ENCODE peak calls at places on chromosome 16, in five cellular contexts. F, R, L, Z and B are unnamed samples.

GRCh38 chr16:9092282-9092962 is 978 bp downstream of the HAPSTR1 start:
- DNase-seq in L (peak), F (peak), R (peak), Z (peak), B (peak)

GRCh38 chr16:75402821-75403475 is 30.4 kb downstream of the CFDP1 start:
- DNase-seq in F (no peak), L (peak), R (no peak), Z (no peak), B (no peak)

GRCh38 chr16:52671560-52671959 is 124.6 kb upstream of the TOX3 start:
- DNase-seq in Z (no peak), F (no peak), L (no peak), R (no peak), B (no peak)

GRCh38 chr16:58638148-58639036 is 8.8 kb upstream of the CNOT1 start:
- DNase-seq in F (no peak), L (peak), Z (no peak), R (peak), B (peak)

GRCh38 chr16:3494574-3494973 is 715 bp downstream of the C16orf90 start:
- DNase-seq in Z (no peak), R (no peak), F (no peak), L (no peak), B (no peak)

GRCh38 chr16:88936913-88937666 is 39.9 kb downstream of the CBFA2T3 start:
- DNase-seq in L (no peak), F (no peak), Z (no peak), R (no peak), B (no peak)

GRCh38 chr16:14489460-14489859 is 140.6 kb downstream of the PARN start:
- DNase-seq in Z (no peak), L (peak), F (no peak), R (no peak), B (peak)

GRCh38 chr16:86536621-86537020 is 18.4 kb downstream of the MTHFSD start:
- DNase-seq in R (no peak), L (no peak), Z (no peak), F (no peak), B (no peak)

GRCh38 chr16:89350701-89351380 is 133.3 kb downstream of the ZNF778 start:
- DNase-seq in R (no peak), L (peak), F (peak), Z (no peak), B (no peak)

GRCh38 chr16:2471016-2471652 is at the start of gene NTN3:
- DNase-seq in R (no peak), Z (no peak), F (no peak), L (peak), B (peak)

GRCh38 chr16:20866161-20866772 is 33.9 kb downstream of the DCUN1D3 start:
- DNase-seq in L (peak), R (no peak), Z (no peak), F (no peak), B (no peak)

GRCh38 chr16:57261806-57262205 is 16.7 kb downstream of the ARL2BP start:
- DNase-seq in Z (no peak), R (peak), L (no peak), F (no peak), B (no peak)

GRCh38 chr16:65547799-65548446 is 426.1 kb upstream of the CDH11 start:
- DNase-seq in L (peak), R (no peak), Z (no peak), F (no peak), B (no peak)

GRCh38 chr16:57128787-57129389 is 36.5 kb downstream of the CPNE2 start:
- DNase-seq in L (no peak), Z (peak), R (no peak), F (no peak), B (no peak)

GRCh38 chr16:87784812-87785211 is 19.0 kb upstream of the KLHDC4 start:
- DNase-seq in R (peak), L (peak), Z (no peak), F (no peak), B (no peak)

GRCh38 chr16:75109732-75110243 is 6.8 kb downstream of the LDHD start:
- DNase-seq in R (no peak), L (no peak), Z (no peak), F (peak), B (peak)

GRCh38 chr16:19542138-19542821 is 13.2 kb upstream of the VPS35L start:
- DNase-seq in R (no peak), F (no peak), L (no peak), Z (no peak), B (no peak)

GRCh38 chr16:89014611-89015230 is 37.7 kb upstream of the CBFA2T3 start:
- DNase-seq in Z (no peak), R (no peak), F (no peak), L (no peak), B (no peak)

GRCh38 chr16:73530529-73530928 is 482.6 kb upstream of the ZFHX3 start:
- DNase-seq in R (no peak), F (no peak), Z (no peak), L (no peak), B (no peak)

GRCh38 chr16:58461056-58461455 is 38.9 kb upstream of the NDRG4 start:
- DNase-seq in Z (no peak), R (no peak), F (no peak), L (no peak), B (no peak)

GRCh38 chr16:67606632-67607031 is 38.3 kb upstream of the CARMIL2 start:
- DNase-seq in R (peak), F (no peak), L (no peak), Z (no peak), B (peak)

GRCh38 chr16:81633147-81633619 is 145.9 kb upstream of the PLCG2 start:
- DNase-seq in F (no peak), Z (no peak), L (no peak), R (no peak), B (peak)

GRCh38 chr16:85246473-85246872 is 134.2 kb upstream of the CIBAR2 start:
- DNase-seq in F (no peak), R (no peak), L (no peak), Z (no peak), B (no peak)

GRCh38 chr16:27730703-27731220 is 180.8 kb downstream of the KATNIP start:
- DNase-seq in Z (no peak), L (no peak), R (no peak), F (no peak), B (no peak)

GRCh38 chr16:4415538-4416199 is 727 bp downstream of the CORO7 start:
- DNase-seq in Z (peak), L (peak), F (peak), R (peak), B (peak)

GRCh38 chr16:51321251-51321650 is 170.2 kb upstream of the SALL1 start:
- DNase-seq in R (no peak), Z (no peak), F (no peak), L (peak), B (no peak)

GRCh38 chr16:84599528-84600202 is 18.2 kb downstream of the COTL1 start:
- DNase-seq in F (no peak), Z (no peak), L (peak), R (no peak), B (peak)

GRCh38 chr16:88634141-88634993 is 4.0 kb upstream of the IL17C start:
- DNase-seq in R (peak), F (peak), L (peak), Z (peak), B (peak)

GRCh38 chr16:73047536-73048291 is at the start of gene ZFHX3:
- DNase-seq in R (peak), Z (no peak), L (peak), F (peak), B (peak)

GRCh38 chr16:27495191-27495590 is 54.5 kb downstream of the GTF3C1 start:
- DNase-seq in L (peak), R (peak), Z (no peak), F (no peak), B (no peak)

GRCh38 chr16:79100456-79100855 is 500.1 kb downstream of the MAF start:
- DNase-seq in R (no peak), F (no peak), Z (no peak), L (no peak), B (no peak)

GRCh38 chr16:51755039-51755501 is 604.0 kb upstream of the SALL1 start:
- DNase-seq in F (no peak), Z (no peak), L (no peak), R (no peak), B (peak)

GRCh38 chr16:81650982-81651562 is 128.0 kb upstream of the PLCG2 start:
- DNase-seq in Z (no peak), R (peak), L (no peak), F (peak), B (peak)

GRCh38 chr16:17423195-17423594 is 47.6 kb downstream of the XYLT1 start:
- DNase-seq in Z (no peak), L (no peak), R (no peak), F (no peak), B (no peak)

GRCh38 chr16:79532785-79533184 is 67.8 kb downstream of the MAF start:
- DNase-seq in F (no peak), R (no peak), L (no peak), Z (no peak), B (no peak)

GRCh38 chr16:27432600-27432957 is 30.6 kb downstream of the IL21R start:
- DNase-seq in L (peak), R (peak), F (no peak), Z (no peak), B (no peak)

GRCh38 chr16:75264999-75265910 is 13.8 kb upstream of the BCAR1 start:
- DNase-seq in R (no peak), Z (no peak), L (peak), F (peak), B (peak)

GRCh38 chr16:81715358-81716196 is 63.5 kb upstream of the PLCG2 start:
- DNase-seq in Z (no peak), R (no peak), F (no peak), L (no peak), B (no peak)

GRCh38 chr16:35626051-35626450 is 2166.6 kb downstream of the TP53TG3F start:
- DNase-seq in R (no peak), F (no peak), Z (no peak), L (no peak), B (no peak)

GRCh38 chr16:16033208-16033717 is 83.8 kb downstream of the ABCC1 start:
- DNase-seq in L (no peak), R (no peak), F (no peak), Z (peak), B (no peak)
- H3K27ac ChIP-seq in L (no peak), R (no peak), F (peak), Z (no peak), B (no peak)

GRCh38 chr16:46800494-46800893 is 30.5 kb downstream of the C16orf87 start:
- DNase-seq in F (no peak), Z (no peak), R (no peak), L (no peak), B (no peak)
- H3K27ac ChIP-seq in F (no peak), Z (no peak), R (no peak), L (no peak), B (no peak)

DNA sequence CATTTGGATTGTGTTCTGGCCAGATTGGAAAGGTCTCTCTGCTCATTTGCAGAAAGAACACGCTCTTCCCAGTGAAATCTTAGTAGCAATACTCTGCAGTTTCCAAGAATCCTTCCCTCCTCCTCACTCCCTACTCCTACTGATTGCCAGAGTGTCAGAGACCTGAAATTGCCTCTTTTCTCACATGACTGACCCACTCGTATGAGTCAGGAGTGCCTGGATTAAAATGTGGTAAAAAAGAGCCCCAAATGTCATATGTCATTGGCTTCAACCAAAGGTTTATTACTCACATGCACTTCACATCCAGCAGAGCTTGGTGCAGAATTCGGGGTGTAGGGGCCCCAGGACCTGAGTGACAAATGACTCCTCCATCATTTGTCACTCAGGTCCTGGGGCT is 39.7 kb upstream of the IRX3 start:
- DNase-seq in L (peak), Z (no peak), R (peak), F (no peak), B (no peak)
- H3K27ac ChIP-seq in L (no peak), Z (no peak), R (no peak), F (no peak), B (no peak)

GRCh38 chr16:11557811-11558210 is 28.9 kb downstream of the LITAF start:
- DNase-seq in L (no peak), F (no peak), Z (no peak), R (peak), B (peak)
- H3K27ac ChIP-seq in L (no peak), F (no peak), Z (peak), R (no peak), B (no peak)

GRCh38 chr16:31010943-31011342 is 505 bp upstream of the STX1B start:
- DNase-seq in F (no peak), Z (no peak), L (peak), R (no peak), B (no peak)
- H3K27ac ChIP-seq in F (no peak), Z (no peak), L (no peak), R (no peak), B (no peak)

GRCh38 chr16:69909043-69909442 is 42.1 kb upstream of the CLEC18A start:
- DNase-seq in F (no peak), R (peak), L (no peak), Z (no peak), B (no peak)

GRCh38 chr16:69905171-69905555 is 46.0 kb upstream of the CLEC18A start:
- DNase-seq in L (no peak), Z (no peak), F (no peak), R (no peak), B (no peak)

GRCh38 chr16:69906838-69907301 is 44.3 kb upstream of the CLEC18A start:
- DNase-seq in F (no peak), L (peak), R (no peak), Z (no peak), B (no peak)

GRCh38 chr16:69904495-69905170 is 46.5 kb upstream of the CLEC18A start:
- DNase-seq in Z (no peak), F (no peak), R (no peak), L (no peak), B (no peak)

DNA sequence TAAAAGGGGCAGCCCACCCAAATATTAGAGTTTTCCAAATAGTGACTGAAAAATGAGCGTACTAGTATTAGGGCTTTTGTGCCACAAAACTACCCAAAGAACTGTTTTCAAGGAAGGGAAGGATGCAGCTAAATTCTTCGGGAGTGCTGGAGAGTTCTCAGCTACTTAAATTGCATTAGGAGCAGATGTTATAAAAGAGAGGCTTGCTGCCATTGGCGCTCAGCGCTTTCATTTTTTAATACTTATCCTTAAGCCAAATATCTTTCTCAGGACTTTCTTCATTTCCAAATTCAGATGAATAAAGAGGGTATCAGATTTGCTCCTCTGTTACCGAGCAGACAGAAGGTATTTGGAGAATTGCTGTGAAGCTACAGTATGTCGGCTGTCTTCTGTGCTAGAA is 47.3 kb upstream of the CLEC18A start:
- DNase-seq in R (no peak), L (no peak), F (no peak), Z (no peak), B (no peak)
- H3K27ac ChIP-seq in R (peak), L (no peak), F (no peak), Z (no peak), B (no peak)